ENCODE peak calls at places on chromosome 12, in eight cellular contexts. Y is ovary, E is Caco-2, Z is fibroblast of pulmonary artery, F is uterus, B is epithelial cell of esophagus, G is AG10803, W is ascending aorta. J is an unnamed sample.

GRCh38 chr12:121580959-121581680 is at the start of gene KDM2B:
- DNase-seq in Y (peak; percentile 42), W (no peak), E (no peak), B (no peak), Z (peak; percentile 72), G (peak; percentile 40), F (peak; percentile 23), J (peak; percentile 75)

GRCh38 chr12:20210795-20211194 is 157.5 kb upstream of the PDE3A start:
- DNase-seq in B (no peak), E (no peak), W (no peak), G (no peak), Z (no peak), F (no peak), Y (no peak), J (no peak)

GRCh38 chr12:27682534-27682933 is 13.7 kb upstream of the REP15 start:
- DNase-seq in E (no peak), F (no peak), G (peak; percentile 16), B (no peak), W (no peak), Y (no peak), Z (peak; percentile 50), J (peak; percentile 27)

GRCh38 chr12:100197486-100197885 is 3.1 kb upstream of the ACTR6 start:
- DNase-seq in B (peak; percentile 92), F (no peak), Y (no peak), E (no peak), W (no peak), G (no peak), Z (no peak), J (no peak)

GRCh38 chr12:96352161-96352835 is 47.9 kb downstream of the CDK17 start:
- DNase-seq in E (no peak), Y (no peak), B (no peak), G (no peak), F (no peak), Z (no peak), W (no peak), J (no peak)

GRCh38 chr12:116123511-116124258 is 153.8 kb downstream of the MED13L start:
- DNase-seq in G (peak; percentile 65), E (no peak), B (peak; percentile 68), W (no peak), Z (peak; percentile 56), Y (no peak), F (no peak), J (peak; percentile 77)

GRCh38 chr12:88375960-88376305 is 204.3 kb downstream of the KITLG start:
- DNase-seq in E (no peak), W (no peak), B (peak; percentile 90), G (no peak), F (no peak), Z (no peak), Y (no peak), J (no peak)

GRCh38 chr12:70784042-70784668 is 136.4 kb downstream of the PTPRR start:
- DNase-seq in B (no peak), F (no peak), G (no peak), E (no peak), Y (no peak), W (no peak), Z (no peak), J (no peak)

GRCh38 chr12:94550964-94551363 is 91.3 kb upstream of the CEP83 start:
- DNase-seq in F (no peak), E (no peak), G (no peak), B (no peak), W (no peak), Y (no peak), Z (peak; percentile 7), J (no peak)

GRCh38 chr12:26293612-26294011 is 98.2 kb downstream of the SSPN start:
- DNase-seq in Z (no peak), B (peak; percentile 20), Y (no peak), W (no peak), F (no peak), G (no peak), E (no peak), J (peak; percentile 19)

GRCh38 chr12:53217049-53217929 is 10.2 kb upstream of the ITGB7 start:
- DNase-seq in Y (no peak), W (no peak), Z (peak; percentile 44), B (peak; percentile 63), G (peak; percentile 72), E (no peak), F (no peak), J (peak; percentile 82)

GRCh38 chr12:1644523-1645438 is 15.8 kb downstream of the WNT5B start:
- DNase-seq in Y (peak; percentile 92), G (peak; percentile 85), W (no peak), B (peak; percentile 74), Z (peak; percentile 79), F (peak; percentile 82), E (no peak), J (peak; percentile 80)

GRCh38 chr12:130872179-130873096 is 572 bp downstream of the RAN start:
- DNase-seq in E (peak; percentile 60), W (no peak), Y (peak; percentile 67), B (peak; percentile 36), F (no peak), G (peak; percentile 35), Z (peak; percentile 23), J (peak; percentile 53)

GRCh38 chr12:49645151-49646039 is 22.0 kb downstream of the PRPF40B start:
- DNase-seq in Z (no peak), F (no peak), W (no peak), B (no peak), E (no peak), Y (no peak), G (no peak), J (no peak)

GRCh38 chr12:92502417-92503028 is 200.3 kb upstream of the PLEKHG7 start:
- DNase-seq in G (no peak), Z (peak; percentile 11), Y (no peak), E (no peak), B (peak; percentile 19), W (no peak), F (no peak), J (no peak)

GRCh38 chr12:45244561-45245348 is 28.9 kb downstream of the ANO6 start:
- DNase-seq in B (peak; percentile 36), E (no peak), Y (no peak), W (no peak), Z (peak; percentile 52), F (no peak), G (peak; percentile 64), J (peak; percentile 13)

GRCh38 chr12:117188961-117189724 is 1.1 kb downstream of the FBXO21 start:
- DNase-seq in W (no peak), Y (peak; percentile 65), Z (peak; percentile 65), B (peak; percentile 44), G (peak; percentile 49), E (no peak), F (no peak), J (peak; percentile 43)

GRCh38 chr12:17216156-17216555 is 610.2 kb upstream of the LMO3 start:
- DNase-seq in B (no peak), W (no peak), G (no peak), E (no peak), Z (no peak), F (no peak), Y (no peak), J (no peak)

GRCh38 chr12:104282109-104282508 is 21.4 kb upstream of the EID3 start:
- DNase-seq in E (no peak), B (no peak), W (no peak), G (no peak), Z (peak; percentile 53), F (no peak), Y (no peak), J (peak; percentile 60)

GRCh38 chr12:121110211-121110940 is 22.3 kb upstream of the P2RX7 start:
- DNase-seq in Y (peak; percentile 78), F (peak; percentile 56), G (peak; percentile 78), W (no peak), Z (peak; percentile 76), B (peak; percentile 65), E (peak; percentile 74), J (peak; percentile 85)

GRCh38 chr12:62581288-62582064 is 114.8 kb downstream of the MON2 start:
- DNase-seq in G (peak; percentile 76), B (peak; percentile 58), F (no peak), W (no peak), Z (peak; percentile 81), E (peak; percentile 14), Y (no peak), J (peak; percentile 48)

GRCh38 chr12:90499793-90500192 is 455.2 kb downstream of the CCER1 start:
- DNase-seq in E (no peak), Z (no peak), B (peak; percentile 70), F (no peak), G (no peak), W (no peak), Y (no peak), J (no peak)

GRCh38 chr12:109768901-109769670 is 55.5 kb downstream of the FAM222A start:
- DNase-seq in G (no peak), E (no peak), F (no peak), Z (no peak), B (no peak), Y (peak; percentile 35), W (no peak), J (no peak)

GRCh38 chr12:131076277-131076676 is 122.6 kb downstream of the ADGRD1 start:
- DNase-seq in Y (no peak), B (no peak), E (no peak), G (no peak), W (no peak), Z (no peak), F (no peak), J (no peak)

GRCh38 chr12:112928978-112929377 is 9.3 kb upstream of the OAS3 start:
- DNase-seq in W (no peak), F (no peak), Z (no peak), G (no peak), B (no peak), Y (no peak), E (no peak), J (no peak)
- TF ChIP-seq CTCF in W (no peak), F (no peak), Z (no peak), G (no peak), B (no peak), Y (no peak), E (no peak), J (no peak)

GRCh38 chr12:114668151-114668891 is 15.7 kb downstream of the TBX3 start:
- DNase-seq in Z (peak; percentile 81), E (peak; percentile 93), Y (peak; percentile 87), B (peak; percentile 86), G (peak; percentile 79), F (peak; percentile 84), W (no peak), J (peak; percentile 94)
- H3K4me3 ChIP-seq in Z (peak overlapping the region; percentile 61), E (peak overlapping the region; percentile 32), Y (peak overlapping the region; percentile 45), B (peak overlapping the region; percentile 50), G (peak overlapping the region; percentile 70), F (peak overlapping the region; percentile 27), W (peak overlapping the region; percentile 57), J (peak overlapping the region; percentile 92)

DNA sequence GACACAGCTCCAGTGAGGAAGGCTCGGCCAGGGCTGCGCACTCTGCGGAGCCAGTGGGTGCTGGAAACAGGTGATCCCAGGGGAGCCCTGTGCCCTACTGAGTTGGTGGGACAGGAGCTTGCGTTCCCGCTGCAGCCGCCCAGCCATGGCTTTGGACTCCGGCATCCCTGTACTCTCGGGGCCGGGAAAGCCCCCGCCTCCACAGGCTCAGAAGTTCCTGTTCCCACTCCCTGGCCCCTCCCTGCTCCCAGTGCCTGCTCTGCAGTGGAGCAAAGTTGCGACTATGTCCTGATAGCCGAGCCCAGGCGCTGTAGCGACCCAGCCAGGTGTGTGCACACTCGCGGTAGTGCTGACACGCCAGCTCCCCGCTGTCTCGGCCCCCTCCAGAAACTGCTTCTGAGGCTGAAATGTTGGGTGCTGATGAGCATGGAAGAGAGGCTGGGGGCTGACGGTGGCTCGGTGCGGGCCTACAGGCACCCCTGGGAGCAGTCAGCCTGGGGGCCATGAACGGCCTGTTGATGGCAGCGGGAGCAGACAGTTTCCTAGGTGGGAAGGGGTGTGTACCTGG is 344.6 kb upstream of the MGAT4C start:
- DNase-seq in W (no peak), G (no peak), F (peak; percentile 6), B (no peak), Y (no peak), Z (no peak), E (no peak), J (no peak)
- TF ChIP-seq CTCF in W (no peak), G (no peak), F (no peak), B (no peak), Y (no peak), Z (no peak), E (no peak), J (no peak)

GRCh38 chr12:65568517-65568916 is 255.8 kb upstream of the HMGA2 start:
- DNase-seq in W (no peak), Z (peak; percentile 75), F (no peak), G (no peak), E (no peak), B (peak; percentile 93), Y (no peak), J (no peak)
- H3K4me3 ChIP-seq in W (no peak overlapping the region), Z (no peak overlapping the region), F (no peak overlapping the region), G (no peak overlapping the region), E (no peak overlapping the region), B (no peak overlapping the region), Y (no peak overlapping the region), J (no peak overlapping the region)